ENCODE peak calls at places on chromosomes 2 and 18, in four cellular contexts. One of them, this sample, is unnamed.

GRCh38 chr2:72103690-72104089 is 44.0 kb downstream of the CYP26B1 start:
- DNase-seq in fibroblast of lung: no peak
- DNase-seq in A549: no peak
- DNase-seq in IMR-90: no peak
- DNase-seq in this sample: no peak

GRCh38 chr2:239445771-239446524 is 45.1 kb upstream of the HDAC4 start:
- DNase-seq in fibroblast of lung: peak; percentile 29
- DNase-seq in A549: no peak
- DNase-seq in IMR-90: no peak
- DNase-seq in this sample: no peak

GRCh38 chr2:56709181-56709580 is 525.4 kb downstream of the CCDC85A start:
- DNase-seq in A549: no peak
- DNase-seq in fibroblast of lung: peak; percentile 60
- DNase-seq in IMR-90: no peak
- DNase-seq in this sample: no peak

GRCh38 chr2:211877061-211877460 is 661.5 kb downstream of the ERBB4 start:
- DNase-seq in fibroblast of lung: peak; percentile 17
- DNase-seq in IMR-90: peak; percentile 57
- DNase-seq in A549: no peak
- DNase-seq in this sample: no peak

GRCh38 chr2:54806975-54807374 is 83.5 kb downstream of the EML6 start:
- DNase-seq in IMR-90: no peak
- DNase-seq in fibroblast of lung: no peak
- DNase-seq in A549: no peak
- DNase-seq in this sample: no peak

GRCh38 chr2:240983361-240983995 is 14.9 kb upstream of the SNED1 start:
- DNase-seq in A549: peak; percentile 13
- DNase-seq in fibroblast of lung: peak; percentile 62
- DNase-seq in IMR-90: peak; percentile 16
- DNase-seq in this sample: no peak

GRCh38 chr18:5890606-5891360 is 4.5 kb downstream of the TMEM200C start:
- DNase-seq in fibroblast of lung: peak; percentile 51
- DNase-seq in IMR-90: no peak
- DNase-seq in A549: peak; percentile 21
- DNase-seq in this sample: peak; percentile 85

GRCh38 chr2:192515937-192516336 is 321.2 kb upstream of the TMEFF2 start:
- DNase-seq in A549: no peak
- DNase-seq in IMR-90: no peak
- DNase-seq in fibroblast of lung: no peak
- DNase-seq in this sample: no peak

GRCh38 chr2:176140130-176140519 is 10.6 kb downstream of the HOXD8 start:
- DNase-seq in fibroblast of lung: no peak
- DNase-seq in IMR-90: no peak
- DNase-seq in A549: no peak
- DNase-seq in this sample: peak; percentile 93

GRCh38 chr2:207676827-207677354 is 34.5 kb upstream of the CCNYL1 start:
- DNase-seq in A549: peak; percentile 40
- DNase-seq in IMR-90: peak; percentile 91
- DNase-seq in fibroblast of lung: peak; percentile 92
- DNase-seq in this sample: peak; percentile 94

GRCh38 chr2:27844821-27845255 is 45.3 kb downstream of the RBKS start:
- DNase-seq in IMR-90: peak; percentile 11
- DNase-seq in fibroblast of lung: peak; percentile 32
- DNase-seq in A549: no peak
- DNase-seq in this sample: peak; percentile 62

GRCh38 chr2:20797096-20797495 is 25.8 kb downstream of the LDAH start:
- DNase-seq in IMR-90: no peak
- DNase-seq in A549: no peak
- DNase-seq in fibroblast of lung: no peak
- DNase-seq in this sample: no peak

GRCh38 chr18:43935051-43935412 is 657.7 kb upstream of the SYT4 start:
- DNase-seq in A549: no peak
- DNase-seq in fibroblast of lung: peak; percentile 63
- DNase-seq in IMR-90: peak; percentile 74
- DNase-seq in this sample: no peak

GRCh38 chr2:232336956-232337700 is 41.4 kb upstream of the ALPP start:
- DNase-seq in A549: no peak
- DNase-seq in IMR-90: no peak
- DNase-seq in fibroblast of lung: no peak
- DNase-seq in this sample: no peak

GRCh38 chr2:52396836-52397235 is 1364.9 kb upstream of the NRXN1 start:
- DNase-seq in IMR-90: no peak
- DNase-seq in fibroblast of lung: no peak
- DNase-seq in A549: no peak
- DNase-seq in this sample: no peak

GRCh38 chr18:76658627-76659026 is 163.6 kb upstream of the ZNF516 start:
- DNase-seq in A549: peak; percentile 5
- DNase-seq in IMR-90: no peak
- DNase-seq in fibroblast of lung: peak; percentile 9
- DNase-seq in this sample: no peak

GRCh38 chr2:8539743-8540551 is 141.9 kb upstream of the ID2 start:
- DNase-seq in fibroblast of lung: no peak
- DNase-seq in IMR-90: no peak
- DNase-seq in A549: no peak
- DNase-seq in this sample: peak; percentile 55

DNA sequence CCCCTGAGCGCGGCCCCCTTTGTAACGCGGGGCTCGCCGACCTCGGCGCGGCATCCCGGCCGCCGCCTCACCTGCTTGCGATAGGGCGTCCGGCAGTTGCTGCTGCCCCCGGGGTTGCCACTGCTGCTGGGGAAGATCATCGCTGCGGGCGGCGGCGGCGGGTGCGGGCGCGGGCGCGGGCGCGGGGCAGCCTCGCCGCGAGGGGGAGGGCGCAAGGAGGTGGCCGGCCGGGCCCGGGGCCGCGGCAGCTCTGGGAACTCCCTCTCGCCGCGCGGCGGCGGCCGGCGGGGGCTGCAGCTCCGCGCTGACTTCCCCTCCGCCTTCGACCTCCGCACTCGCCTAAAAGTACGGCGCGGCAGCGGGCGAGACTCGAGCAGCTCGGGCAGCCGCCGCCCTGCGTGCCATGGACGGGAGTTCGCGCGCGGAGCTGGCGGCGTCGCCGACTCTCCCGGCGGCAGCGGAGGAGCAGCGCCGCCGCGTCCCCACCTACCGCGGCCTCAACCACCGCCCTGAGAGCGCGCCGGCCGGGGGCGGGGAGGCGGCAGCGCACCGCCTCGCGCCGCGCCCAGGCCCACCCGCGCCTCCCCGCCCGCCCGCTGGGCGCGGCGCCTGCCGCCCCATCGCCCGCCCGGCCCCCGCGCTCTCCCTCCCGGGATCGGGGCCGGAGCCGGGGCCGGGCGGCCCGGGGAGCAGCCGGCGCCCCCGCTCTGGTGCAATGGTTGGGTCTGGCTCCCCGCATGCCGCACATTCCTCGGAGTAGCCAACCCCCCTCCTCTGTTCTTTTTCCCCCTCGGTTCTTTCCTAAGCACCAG is 86.0 kb downstream of the RBMS1 start:
- DNase-seq in IMR-90: peak; percentile 54
- DNase-seq in fibroblast of lung: peak; percentile 72
- DNase-seq in A549: peak; percentile 38
- DNase-seq in this sample: peak; percentile 92
- TF ChIP-seq CTCF in IMR-90: no peak
- TF ChIP-seq CTCF in fibroblast of lung: no peak
- TF ChIP-seq CTCF in A549: peak; percentile 18
- TF ChIP-seq CTCF in this sample: no peak

GRCh38 chr2:111666160-111666559 is 217.8 kb downstream of the ANAPC1 start:
- DNase-seq in IMR-90: no peak
- DNase-seq in A549: no peak
- DNase-seq in fibroblast of lung: no peak
- DNase-seq in this sample: no peak
- H3K4me2 ChIP-seq in IMR-90: no peak overlapping the region
- H3K4me2 ChIP-seq in A549: no peak overlapping the region
- H3K4me2 ChIP-seq in fibroblast of lung: no peak overlapping the region
- H3K4me2 ChIP-seq in this sample: no peak overlapping the region

GRCh38 chr18:904135-905090 is at the start of gene ADCYAP1:
- DNase-seq in IMR-90: no peak
- DNase-seq in A549: no peak
- DNase-seq in fibroblast of lung: peak; percentile 35
- DNase-seq in this sample: peak; percentile 88
- TF ChIP-seq CTCF in IMR-90: no peak
- TF ChIP-seq CTCF in A549: no peak
- TF ChIP-seq CTCF in fibroblast of lung: no peak
- TF ChIP-seq CTCF in this sample: no peak

DNA sequence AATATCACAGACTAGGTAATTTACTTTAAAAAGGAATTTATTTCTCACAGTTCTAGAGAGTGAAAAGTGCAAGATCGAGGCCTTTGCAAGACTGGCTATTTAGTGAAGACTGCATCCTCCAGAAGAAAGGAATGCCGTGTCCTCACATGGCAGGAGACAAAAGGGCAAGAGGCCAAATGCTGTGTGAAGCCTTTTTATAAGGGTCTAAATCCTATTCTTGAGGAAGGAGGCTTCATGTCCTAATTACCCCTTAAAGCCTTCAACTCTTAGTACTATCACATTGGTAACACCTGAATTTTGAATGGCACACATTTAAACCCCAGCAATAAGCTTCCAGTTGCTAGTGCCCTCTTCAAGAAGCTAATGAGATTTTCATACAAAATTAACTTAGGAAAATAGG is 1882.3 kb upstream of the PIK3C3 start:
- DNase-seq in fibroblast of lung: no peak
- DNase-seq in A549: no peak
- DNase-seq in IMR-90: no peak
- DNase-seq in this sample: no peak
- H3K4me2 ChIP-seq in fibroblast of lung: no peak overlapping the region
- H3K4me2 ChIP-seq in A549: no peak overlapping the region
- H3K4me2 ChIP-seq in IMR-90: no peak overlapping the region
- H3K4me2 ChIP-seq in this sample: no peak overlapping the region

GRCh38 chr2:98085649-98086048 is 1.3 kb upstream of the VWA3B start:
- DNase-seq in A549: no peak
- DNase-seq in IMR-90: no peak
- DNase-seq in fibroblast of lung: no peak
- DNase-seq in this sample: no peak

GRCh38 chr2:98087447-98088065 is 589 bp downstream of the VWA3B start:
- DNase-seq in A549: no peak
- DNase-seq in fibroblast of lung: no peak
- DNase-seq in IMR-90: no peak
- DNase-seq in this sample: no peak

GRCh38 chr2:98090951-98091350 is 4.0 kb downstream of the VWA3B start:
- DNase-seq in A549: no peak
- DNase-seq in IMR-90: no peak
- DNase-seq in fibroblast of lung: no peak
- DNase-seq in this sample: no peak

GRCh38 chr2:98086491-98087446 is at the start of gene VWA3B:
- DNase-seq in IMR-90: no peak
- DNase-seq in A549: peak; percentile 75
- DNase-seq in fibroblast of lung: peak; percentile 25
- DNase-seq in this sample: peak; percentile 93

GRCh38 chr2:98088261-98088660 is 1.3 kb downstream of the VWA3B start:
- DNase-seq in fibroblast of lung: no peak
- DNase-seq in IMR-90: no peak
- DNase-seq in A549: no peak
- DNase-seq in this sample: no peak
- TF ChIP-seq CTCF in fibroblast of lung: no peak
- TF ChIP-seq CTCF in IMR-90: no peak
- TF ChIP-seq CTCF in A549: no peak
- TF ChIP-seq CTCF in this sample: no peak

DNA sequence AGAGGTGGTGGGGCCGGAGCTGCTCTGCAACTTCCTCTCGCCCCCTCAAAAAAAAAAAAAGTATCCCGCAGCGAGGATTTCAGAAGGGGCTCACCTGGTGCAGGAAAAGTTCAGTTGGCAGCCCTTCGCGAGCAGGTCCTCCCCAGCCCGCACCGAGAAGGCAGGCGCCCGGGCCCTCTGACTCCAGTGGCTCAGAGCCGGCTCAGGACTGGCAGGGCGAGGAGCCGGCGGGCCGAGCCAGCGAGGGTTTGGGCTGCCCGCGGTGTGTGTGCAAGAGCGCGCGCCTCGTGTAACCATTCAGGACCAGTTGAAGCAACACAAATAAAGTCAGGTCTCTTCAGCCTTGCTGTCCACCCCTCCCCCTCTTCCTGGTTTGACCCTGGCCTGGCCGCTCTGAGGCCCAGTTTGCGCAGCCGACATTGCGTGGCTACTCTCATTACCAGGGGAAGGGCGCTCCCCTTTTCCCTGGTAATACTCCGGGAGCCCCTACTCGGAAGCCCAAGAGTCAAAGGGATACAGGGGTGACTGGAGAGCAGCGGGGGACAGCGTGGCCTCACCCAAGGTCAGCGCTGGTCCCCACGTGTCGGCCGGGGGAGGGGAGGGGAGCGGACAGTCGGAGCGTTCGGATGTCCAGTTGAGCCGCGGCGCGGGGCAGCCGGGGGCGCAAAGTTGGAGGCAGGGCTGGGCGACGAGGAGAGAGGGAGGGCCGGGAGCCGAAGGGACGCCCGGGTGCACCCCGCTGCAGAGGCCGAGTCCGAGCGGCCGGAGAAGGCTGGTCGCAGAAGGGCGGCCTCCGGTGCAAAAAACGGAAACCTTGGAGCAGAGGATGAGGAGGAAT is 12.3 kb downstream of the EN1 start:
- DNase-seq in A549: no peak
- DNase-seq in fibroblast of lung: no peak
- DNase-seq in IMR-90: no peak
- DNase-seq in this sample: no peak
- H3K4me2 ChIP-seq in A549: peak overlapping the region; percentile 76
- H3K4me2 ChIP-seq in fibroblast of lung: peak overlapping the region; percentile 71
- H3K4me2 ChIP-seq in IMR-90: peak overlapping the region; percentile 10
- H3K4me2 ChIP-seq in this sample: peak overlapping the region; percentile 75

DNA sequence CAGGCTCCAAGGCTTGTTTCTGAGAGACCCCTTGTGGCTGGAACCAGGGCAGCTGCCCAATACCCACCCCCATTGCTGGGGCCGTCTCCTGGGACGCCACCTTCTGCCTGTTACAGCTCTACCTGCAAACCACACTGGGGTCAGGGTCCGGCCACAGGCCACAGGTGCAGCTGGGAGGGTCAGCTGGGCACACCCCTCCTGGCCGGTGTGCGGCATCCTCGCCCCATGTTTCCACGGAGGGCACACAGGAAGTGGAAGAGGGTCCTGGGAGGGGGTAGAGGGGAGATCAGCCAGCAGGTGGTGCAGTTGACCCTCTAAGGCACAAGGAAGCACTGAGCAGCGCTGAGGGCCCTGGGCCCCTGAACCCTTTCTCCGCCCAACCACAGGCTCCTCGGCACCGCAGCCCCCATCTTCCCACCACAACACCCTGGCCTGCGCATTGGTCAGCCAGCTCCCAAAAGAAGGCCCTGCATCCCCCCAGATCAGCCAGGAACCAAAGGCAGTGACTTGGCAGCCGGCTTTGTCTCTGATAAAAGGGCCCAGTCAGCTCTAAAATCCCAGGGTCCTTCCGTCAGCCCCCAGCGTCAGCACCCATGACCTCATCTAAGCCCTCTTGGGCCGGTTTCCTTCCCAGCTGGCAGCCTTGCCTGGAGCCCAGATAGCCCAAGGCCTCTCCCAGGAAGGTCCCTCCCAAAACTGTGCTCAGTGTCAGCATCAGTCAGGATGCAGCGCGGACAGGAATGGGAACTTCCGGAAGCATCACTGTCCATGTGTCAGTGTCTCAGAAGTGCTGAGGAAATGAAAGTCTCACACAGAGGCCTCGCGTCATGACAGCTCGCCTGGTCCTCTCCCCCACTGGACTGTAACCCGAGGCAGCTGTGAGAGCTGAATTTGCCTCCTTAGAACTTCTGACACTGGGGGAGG is 1.7 kb downstream of the ERFE start:
- DNase-seq in A549: no peak
- DNase-seq in IMR-90: peak; percentile 59
- DNase-seq in fibroblast of lung: no peak
- DNase-seq in this sample: peak; percentile 85
- TF ChIP-seq CTCF in A549: peak; percentile 42
- TF ChIP-seq CTCF in IMR-90: peak; percentile 22
- TF ChIP-seq CTCF in fibroblast of lung: peak; percentile 49
- TF ChIP-seq CTCF in this sample: no peak